ENCODE peak calls at places on chromosomes 11 and 22, in six cellular contexts. One of them, this sample, is unnamed.
A peak's percentile ranks its signal among the peaks of the same experiment; 100 is the strongest.

GRCh38 chr11:133163463-133164419 is 368.6 kb downstream of the OPCML start:
- DNase-seq in NCI-H345: peak; percentile 67
- DNase-seq in OCI-LY7: peak; percentile 30
- DNase-seq in cardiac fibroblast: peak; percentile 31
- DNase-seq in activated CD4-positive, alpha-beta T cell treated with anti-CD3 and anti-CD28 coated beads for 24 hours: no peak
- DNase-seq in nephron progenitor cell: peak; percentile 21
- DNase-seq in this sample: peak; percentile 56

GRCh38 chr11:62054484-62055121 is 69.2 kb upstream of the INCENP start:
- DNase-seq in NCI-H345: peak; percentile 33
- DNase-seq in OCI-LY7: peak; percentile 11
- DNase-seq in cardiac fibroblast: peak; percentile 61
- DNase-seq in activated CD4-positive, alpha-beta T cell treated with anti-CD3 and anti-CD28 coated beads for 24 hours: no peak
- DNase-seq in nephron progenitor cell: no peak
- DNase-seq in this sample: peak; percentile 13

GRCh38 chr11:46522682-46523281 is 71.0 kb downstream of the AMBRA1 start:
- DNase-seq in NCI-H345: no peak
- DNase-seq in OCI-LY7: no peak
- DNase-seq in cardiac fibroblast: no peak
- DNase-seq in activated CD4-positive, alpha-beta T cell treated with anti-CD3 and anti-CD28 coated beads for 24 hours: no peak
- DNase-seq in nephron progenitor cell: no peak
- DNase-seq in this sample: no peak

GRCh38 chr11:66543263-66544107 is 2.4 kb downstream of the ZDHHC24 start:
- DNase-seq in NCI-H345: no peak
- DNase-seq in OCI-LY7: peak; percentile 95
- DNase-seq in cardiac fibroblast: peak; percentile 43
- DNase-seq in activated CD4-positive, alpha-beta T cell treated with anti-CD3 and anti-CD28 coated beads for 24 hours: peak; percentile 18
- DNase-seq in nephron progenitor cell: peak; percentile 70
- DNase-seq in this sample: no peak

GRCh38 chr22:25933158-25933788 is 191.3 kb downstream of the MYO18B start:
- DNase-seq in NCI-H345: no peak
- DNase-seq in OCI-LY7: no peak
- DNase-seq in cardiac fibroblast: no peak
- DNase-seq in activated CD4-positive, alpha-beta T cell treated with anti-CD3 and anti-CD28 coated beads for 24 hours: no peak
- DNase-seq in nephron progenitor cell: no peak
- DNase-seq in this sample: no peak

GRCh38 chr11:62922653-62923371 is 1.6 kb upstream of the CHRM1 start:
- DNase-seq in NCI-H345: no peak
- DNase-seq in OCI-LY7: peak; percentile 15
- DNase-seq in cardiac fibroblast: peak; percentile 9
- DNase-seq in activated CD4-positive, alpha-beta T cell treated with anti-CD3 and anti-CD28 coated beads for 24 hours: no peak
- DNase-seq in nephron progenitor cell: no peak
- DNase-seq in this sample: no peak

GRCh38 chr11:66542362-66542761 is 3.5 kb downstream of the ZDHHC24 start:
- DNase-seq in NCI-H345: no peak
- DNase-seq in OCI-LY7: no peak
- DNase-seq in cardiac fibroblast: peak; percentile 19
- DNase-seq in activated CD4-positive, alpha-beta T cell treated with anti-CD3 and anti-CD28 coated beads for 24 hours: no peak
- DNase-seq in nephron progenitor cell: no peak
- DNase-seq in this sample: no peak

GRCh38 chr22:42967933-42968332 is 47.0 kb downstream of the PACSIN2 start:
- DNase-seq in NCI-H345: no peak
- DNase-seq in OCI-LY7: no peak
- DNase-seq in cardiac fibroblast: peak; percentile 47
- DNase-seq in activated CD4-positive, alpha-beta T cell treated with anti-CD3 and anti-CD28 coated beads for 24 hours: no peak
- DNase-seq in nephron progenitor cell: no peak
- DNase-seq in this sample: peak; percentile 37

GRCh38 chr11:128271401-128271800 is 316.0 kb downstream of the ETS1 start:
- DNase-seq in NCI-H345: no peak
- DNase-seq in OCI-LY7: no peak
- DNase-seq in cardiac fibroblast: no peak
- DNase-seq in activated CD4-positive, alpha-beta T cell treated with anti-CD3 and anti-CD28 coated beads for 24 hours: no peak
- DNase-seq in nephron progenitor cell: no peak
- DNase-seq in this sample: no peak

GRCh38 chr11:1504581-1505290 is 18.2 kb upstream of the MOB2 start:
- DNase-seq in NCI-H345: no peak
- DNase-seq in OCI-LY7: no peak
- DNase-seq in cardiac fibroblast: no peak
- DNase-seq in activated CD4-positive, alpha-beta T cell treated with anti-CD3 and anti-CD28 coated beads for 24 hours: no peak
- DNase-seq in nephron progenitor cell: no peak
- DNase-seq in this sample: no peak

GRCh38 chr22:38802671-38803121 is 8.8 kb upstream of the DNAL4 start:
- DNase-seq in NCI-H345: peak; percentile 66
- DNase-seq in OCI-LY7: no peak
- DNase-seq in cardiac fibroblast: peak; percentile 98
- DNase-seq in activated CD4-positive, alpha-beta T cell treated with anti-CD3 and anti-CD28 coated beads for 24 hours: no peak
- DNase-seq in nephron progenitor cell: no peak
- DNase-seq in this sample: no peak

GRCh38 chr11:1553808-1554594 is 18.1 kb downstream of the DUSP8 start:
- DNase-seq in NCI-H345: peak; percentile 59
- DNase-seq in OCI-LY7: no peak
- DNase-seq in cardiac fibroblast: no peak
- DNase-seq in activated CD4-positive, alpha-beta T cell treated with anti-CD3 and anti-CD28 coated beads for 24 hours: no peak
- DNase-seq in nephron progenitor cell: no peak
- DNase-seq in this sample: no peak

GRCh38 chr22:33748714-33749113 is 171.6 kb downstream of the LARGE1 start:
- DNase-seq in NCI-H345: no peak
- DNase-seq in OCI-LY7: peak; percentile 71
- DNase-seq in cardiac fibroblast: no peak
- DNase-seq in activated CD4-positive, alpha-beta T cell treated with anti-CD3 and anti-CD28 coated beads for 24 hours: no peak
- DNase-seq in nephron progenitor cell: no peak
- DNase-seq in this sample: no peak

GRCh38 chr11:69242583-69242940 is 51.4 kb upstream of the MYEOV start:
- DNase-seq in NCI-H345: no peak
- DNase-seq in OCI-LY7: no peak
- DNase-seq in cardiac fibroblast: no peak
- DNase-seq in activated CD4-positive, alpha-beta T cell treated with anti-CD3 and anti-CD28 coated beads for 24 hours: no peak
- DNase-seq in nephron progenitor cell: no peak
- DNase-seq in this sample: no peak

GRCh38 chr11:133040289-133040893 is 491.9 kb downstream of the OPCML start:
- DNase-seq in NCI-H345: peak; percentile 92
- DNase-seq in OCI-LY7: no peak
- DNase-seq in cardiac fibroblast: no peak
- DNase-seq in activated CD4-positive, alpha-beta T cell treated with anti-CD3 and anti-CD28 coated beads for 24 hours: no peak
- DNase-seq in nephron progenitor cell: no peak
- DNase-seq in this sample: no peak

GRCh38 chr11:74605403-74605802 is 13.0 kb downstream of the POLD3 start:
- DNase-seq in NCI-H345: no peak
- DNase-seq in OCI-LY7: no peak
- DNase-seq in cardiac fibroblast: no peak
- DNase-seq in activated CD4-positive, alpha-beta T cell treated with anti-CD3 and anti-CD28 coated beads for 24 hours: no peak
- DNase-seq in nephron progenitor cell: no peak
- DNase-seq in this sample: no peak

GRCh38 chr11:70497536-70498075 is 99.3 kb downstream of the CTTN start:
- DNase-seq in NCI-H345: no peak
- DNase-seq in OCI-LY7: no peak
- DNase-seq in cardiac fibroblast: no peak
- DNase-seq in activated CD4-positive, alpha-beta T cell treated with anti-CD3 and anti-CD28 coated beads for 24 hours: no peak
- DNase-seq in nephron progenitor cell: no peak
- DNase-seq in this sample: no peak

This sample was measured in SJCRH30.